ENCODE peak calls at places on chromosomes 13 and 19, in seven cellular contexts. P is uterus, L is heart right ventricle, D is ovary, C is dorsolateral prefrontal cortex, Z is IMR-90, J is foreskin keratinocyte. B is an unnamed sample.

GRCh38 chr13:98676239-98676638 is 76.2 kb downstream of the SLC15A1 start:
- DNase-seq in P (no peak), L (no peak), D (no peak), C (no peak), Z (no peak), J (peak), B (no peak)

GRCh38 chr13:23378009-23378632 is 55.4 kb downstream of the SACS start:
- DNase-seq in P (peak), L (no peak), D (no peak), C (no peak), Z (peak), J (peak), B (no peak)

GRCh38 chr13:52428295-52428694 is 22.1 kb downstream of the VPS36 start:
- DNase-seq in P (no peak), L (no peak), D (no peak), C (no peak), Z (peak), J (peak), B (no peak)

GRCh38 chr19:46232468-46232867 is 2.9 kb downstream of the IGFL1 start:
- DNase-seq in P (no peak), L (no peak), D (no peak), C (no peak), Z (no peak), J (no peak), B (no peak)

GRCh38 chr13:43087960-43088580 is 64.7 kb downstream of the DNAJC15 start:
- DNase-seq in P (no peak), L (no peak), D (no peak), C (no peak), Z (peak), J (no peak), B (no peak)

GRCh38 chr13:59391696-59392095 is 772.0 kb downstream of the DIAPH3 start:
- DNase-seq in P (peak), L (no peak), D (no peak), C (no peak), Z (peak), J (peak), B (no peak)

GRCh38 chr19:48868196-48868886 is at the start of gene PLEKHA4:
- DNase-seq in P (peak), L (peak), D (peak), C (no peak), Z (peak), J (peak), B (no peak)

GRCh38 chr13:90447735-90448103 is 899.8 kb upstream of the MIR17HG start:
- DNase-seq in P (no peak), L (no peak), D (no peak), C (no peak), Z (peak), J (peak), B (no peak)

GRCh38 chr13:23418776-23419683 is 14.5 kb downstream of the SACS start:
- DNase-seq in P (no peak), L (no peak), D (no peak), C (no peak), Z (no peak), J (no peak), B (no peak)

GRCh38 chr19:6273701-6274601 is 5.8 kb downstream of the MLLT1 start:
- DNase-seq in P (peak), L (peak), D (peak), C (no peak), Z (peak), J (peak), B (no peak)

GRCh38 chr19:48250290-48251025 is 5.3 kb downstream of the CARD8 start:
- DNase-seq in P (no peak), L (no peak), D (no peak), C (no peak), Z (no peak), J (no peak), B (no peak)

GRCh38 chr19:49119411-49120324 is at the start of gene PPFIA3:
- DNase-seq in P (no peak), L (peak), D (peak), C (no peak), Z (peak), J (no peak), B (no peak)

GRCh38 chr13:77810430-77810829 is 108.2 kb downstream of the EDNRB start:
- DNase-seq in P (no peak), L (no peak), D (no peak), C (no peak), Z (peak), J (peak), B (no peak)

GRCh38 chr19:3785938-3786824 is at the start of gene MATK:
- DNase-seq in P (no peak), L (no peak), D (no peak), C (no peak), Z (no peak), J (no peak), B (peak)

GRCh38 chr19:3782903-3783302 is 3.3 kb downstream of the MATK start:
- DNase-seq in P (no peak), L (no peak), D (no peak), C (no peak), Z (no peak), J (no peak), B (no peak)

GRCh38 chr19:3785464-3785937 is 680 bp downstream of the MATK start:
- DNase-seq in P (no peak), L (no peak), D (no peak), C (no peak), Z (no peak), J (peak), B (no peak)

GRCh38 chr19:3783660-3784584 is 2.3 kb downstream of the MATK start:
- DNase-seq in P (no peak), L (no peak), D (no peak), C (no peak), Z (no peak), J (no peak), B (peak)

DNA sequence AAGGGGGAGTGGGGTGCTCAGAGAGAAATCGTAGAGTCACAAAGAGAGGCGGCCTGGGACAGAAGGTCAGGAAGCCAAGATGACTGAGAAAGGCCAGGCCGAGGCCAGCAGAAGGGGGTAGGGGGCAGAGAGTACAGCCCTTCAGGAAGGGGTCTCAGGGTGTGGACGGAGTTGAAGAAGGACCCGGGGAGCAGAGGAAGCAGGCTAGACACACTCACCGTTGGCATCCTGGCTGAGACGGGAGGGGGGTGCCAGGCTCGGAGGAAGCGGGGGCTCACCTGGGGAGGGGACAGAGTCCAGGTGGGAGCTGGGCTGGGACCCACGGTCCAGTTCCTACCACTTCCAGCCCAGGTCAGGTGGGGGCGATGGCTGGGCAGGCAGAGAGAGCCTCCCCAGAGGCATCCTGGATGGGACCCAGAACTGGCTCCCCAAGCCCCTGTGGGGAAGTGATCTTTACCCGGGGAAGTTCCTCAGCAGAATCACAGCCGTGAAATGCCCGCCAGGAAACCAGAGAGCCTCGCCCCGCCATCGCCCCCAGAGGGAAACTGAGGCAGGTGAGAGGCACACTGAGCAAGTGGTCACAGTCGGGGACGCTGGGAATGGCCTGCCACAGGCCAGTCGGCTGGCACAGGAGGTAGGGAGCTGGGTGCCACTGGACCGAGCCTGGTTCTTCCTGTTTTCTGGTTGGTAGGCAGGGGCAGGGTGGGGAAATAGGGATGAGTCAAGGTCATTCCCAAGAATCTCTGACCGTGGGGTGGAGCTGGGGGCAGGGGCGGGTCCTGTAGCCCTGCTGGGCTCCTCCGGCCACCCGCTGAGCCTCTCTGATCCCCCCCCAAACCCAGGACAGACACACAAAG is 1.3 kb downstream of the MATK start:
- DNase-seq in P (no peak), L (no peak), D (no peak), C (no peak), Z (no peak), J (peak), B (no peak)
- TF ChIP-seq CTCF in P (no peak), L (no peak), D (no peak), C (no peak), Z (no peak), J (no peak), B (no peak)

GRCh38 chr19:3626473-3627350 is at the start of gene CACTIN:
- DNase-seq in P (peak), L (peak), D (peak), C (peak), Z (peak), J (peak), B (peak)
- TF ChIP-seq CTCF in P (peak), L (peak), D (peak), C (peak), Z (no peak), J (peak), B (no peak)

GRCh38 chr13:107205318-107206112 is 637.6 kb upstream of the ARGLU1 start:
- DNase-seq in P (peak), L (peak), D (peak), C (peak), Z (peak), J (peak), B (peak)

GRCh38 chr13:107202371-107203023 is 634.6 kb upstream of the ARGLU1 start:
- DNase-seq in P (peak), L (no peak), D (no peak), C (no peak), Z (peak), J (peak), B (no peak)

GRCh38 chr13:107208889-107209288 is 641.0 kb upstream of the ARGLU1 start:
- DNase-seq in P (no peak), L (no peak), D (no peak), C (no peak), Z (no peak), J (no peak), B (no peak)

GRCh38 chr13:107200491-107200890 is 632.6 kb upstream of the ARGLU1 start:
- DNase-seq in P (no peak), L (no peak), D (no peak), C (no peak), Z (peak), J (no peak), B (no peak)

GRCh38 chr13:107203146-107203847 is 635.4 kb upstream of the ARGLU1 start:
- DNase-seq in P (no peak), L (no peak), D (no peak), C (no peak), Z (no peak), J (no peak), B (no peak)
- TF ChIP-seq CTCF in P (no peak), L (peak), D (no peak), C (peak), Z (no peak), J (peak), B (no peak)

GRCh38 chr13:50531917-50532899 is 311.3 kb downstream of the DLEU7 start:
- DNase-seq in P (no peak), L (no peak), D (no peak), C (no peak), Z (peak), J (peak), B (no peak)
- TF ChIP-seq CTCF in P (peak), L (peak), D (no peak), C (peak), Z (peak), J (peak), B (peak)

GRCh38 chr19:11435833-11436313 is 438 bp downstream of the PRKCSH start:
- DNase-seq in P (no peak), L (no peak), D (peak), C (no peak), Z (peak), J (no peak), B (no peak)
- TF ChIP-seq CTCF in P (no peak), L (no peak), D (no peak), C (no peak), Z (no peak), J (no peak), B (no peak)

GRCh38 chr19:8071912-8072311 is 19.4 kb downstream of the CCL25 start:
- DNase-seq in P (no peak), L (no peak), D (no peak), C (no peak), Z (no peak), J (no peak), B (no peak)
- TF ChIP-seq CTCF in P (no peak), L (no peak), D (no peak), C (no peak), Z (no peak), J (no peak), B (no peak)

GRCh38 chr19:42199440-42200115 is 17.9 kb downstream of the DEDD2 start:
- DNase-seq in P (no peak), L (peak), D (no peak), C (no peak), Z (no peak), J (peak), B (peak)
- TF ChIP-seq CTCF in P (no peak), L (no peak), D (no peak), C (no peak), Z (no peak), J (peak), B (peak)

DNA sequence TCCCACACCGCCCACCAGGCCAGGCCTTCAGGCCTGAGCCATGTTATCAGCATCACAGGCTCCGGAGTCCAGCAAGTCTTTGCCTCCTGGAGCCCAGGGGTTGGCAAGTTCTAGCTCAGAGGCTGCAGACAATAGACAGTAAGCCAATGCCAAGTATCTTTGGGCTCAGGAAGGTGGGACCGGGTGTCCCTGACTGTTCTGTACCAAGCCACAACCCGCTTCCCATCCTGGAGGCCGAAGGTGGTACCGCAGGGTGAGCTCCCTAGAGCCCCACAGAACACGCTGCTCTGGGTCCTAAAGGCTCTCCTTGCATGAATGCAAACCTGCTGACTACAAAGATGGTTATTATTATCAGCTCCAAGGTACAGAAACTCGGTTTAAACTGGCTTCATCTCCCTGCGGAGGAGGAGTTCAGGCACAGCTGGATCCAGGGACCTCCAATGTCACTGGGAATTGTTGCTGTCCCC is 5.5 kb upstream of the FSTL3 start:
- DNase-seq in P (no peak), L (no peak), D (no peak), C (no peak), Z (no peak), J (no peak), B (no peak)
- TF ChIP-seq CTCF in P (no peak), L (no peak), D (no peak), C (no peak), Z (no peak), J (no peak), B (no peak)

B was measured in natural killer cell.